ENCODE peak calls at places on chromosome 6, in six cellular contexts. One of them, this sample, is unnamed.

GRCh38 chr6:36098920-36099647 is 31.2 kb upstream of the MAPK13 start:
- DNase-seq in left ventricle myocardium inferior: no peak
- DNase-seq in neural progenitor cell: peak
- DNase-seq in activated B cell treated with CpG ODN at 0.5 μM for 24 hours: no peak
- DNase-seq in stimulated activated CD4-positive, alpha-beta T cell treated with anti-CD3 and anti-CD28 coated beads, Interleukin-2, amount 100 ng/mL, for 48 hours: no peak
- DNase-seq in stomach: no peak
- DNase-seq in this sample: peak

GRCh38 chr6:109221543-109222195 is 126.4 kb downstream of the CEP57L1 start:
- DNase-seq in left ventricle myocardium inferior: no peak
- DNase-seq in neural progenitor cell: no peak
- DNase-seq in activated B cell treated with CpG ODN at 0.5 μM for 24 hours: no peak
- DNase-seq in stimulated activated CD4-positive, alpha-beta T cell treated with anti-CD3 and anti-CD28 coated beads, Interleukin-2, amount 100 ng/mL, for 48 hours: no peak
- DNase-seq in stomach: no peak
- DNase-seq in this sample: no peak

GRCh38 chr6:168526841-168527281 is 85.9 kb downstream of the SMOC2 start:
- DNase-seq in left ventricle myocardium inferior: peak
- DNase-seq in neural progenitor cell: no peak
- DNase-seq in activated B cell treated with CpG ODN at 0.5 μM for 24 hours: no peak
- DNase-seq in stimulated activated CD4-positive, alpha-beta T cell treated with anti-CD3 and anti-CD28 coated beads, Interleukin-2, amount 100 ng/mL, for 48 hours: no peak
- DNase-seq in stomach: peak
- DNase-seq in this sample: no peak

GRCh38 chr6:3305216-3305565 is 46.4 kb downstream of the PSMG4 start:
- DNase-seq in left ventricle myocardium inferior: no peak
- DNase-seq in neural progenitor cell: no peak
- DNase-seq in activated B cell treated with CpG ODN at 0.5 μM for 24 hours: no peak
- DNase-seq in stimulated activated CD4-positive, alpha-beta T cell treated with anti-CD3 and anti-CD28 coated beads, Interleukin-2, amount 100 ng/mL, for 48 hours: no peak
- DNase-seq in stomach: no peak
- DNase-seq in this sample: no peak

GRCh38 chr6:99458319-99458718 is 33.2 kb upstream of the PNISR start:
- DNase-seq in left ventricle myocardium inferior: no peak
- DNase-seq in neural progenitor cell: peak
- DNase-seq in activated B cell treated with CpG ODN at 0.5 μM for 24 hours: no peak
- DNase-seq in stimulated activated CD4-positive, alpha-beta T cell treated with anti-CD3 and anti-CD28 coated beads, Interleukin-2, amount 100 ng/mL, for 48 hours: no peak
- DNase-seq in stomach: no peak
- DNase-seq in this sample: peak

GRCh38 chr6:88586371-88587157 is 376.9 kb downstream of the RNGTT start:
- DNase-seq in left ventricle myocardium inferior: no peak
- DNase-seq in neural progenitor cell: peak
- DNase-seq in activated B cell treated with CpG ODN at 0.5 μM for 24 hours: no peak
- DNase-seq in stimulated activated CD4-positive, alpha-beta T cell treated with anti-CD3 and anti-CD28 coated beads, Interleukin-2, amount 100 ng/mL, for 48 hours: no peak
- DNase-seq in stomach: no peak
- DNase-seq in this sample: peak

GRCh38 chr6:5726976-5727718 is 279.6 kb downstream of the NRN1 start:
- DNase-seq in left ventricle myocardium inferior: no peak
- DNase-seq in neural progenitor cell: no peak
- DNase-seq in activated B cell treated with CpG ODN at 0.5 μM for 24 hours: no peak
- DNase-seq in stimulated activated CD4-positive, alpha-beta T cell treated with anti-CD3 and anti-CD28 coated beads, Interleukin-2, amount 100 ng/mL, for 48 hours: no peak
- DNase-seq in stomach: no peak
- DNase-seq in this sample: no peak

GRCh38 chr6:21748343-21749063 is 155.0 kb downstream of the SOX4 start:
- DNase-seq in left ventricle myocardium inferior: no peak
- DNase-seq in neural progenitor cell: no peak
- DNase-seq in activated B cell treated with CpG ODN at 0.5 μM for 24 hours: no peak
- DNase-seq in stimulated activated CD4-positive, alpha-beta T cell treated with anti-CD3 and anti-CD28 coated beads, Interleukin-2, amount 100 ng/mL, for 48 hours: no peak
- DNase-seq in stomach: no peak
- DNase-seq in this sample: peak

GRCh38 chr6:52330470-52330869 is 31.5 kb upstream of the PAQR8 start:
- DNase-seq in left ventricle myocardium inferior: no peak
- DNase-seq in neural progenitor cell: no peak
- DNase-seq in activated B cell treated with CpG ODN at 0.5 μM for 24 hours: no peak
- DNase-seq in stimulated activated CD4-positive, alpha-beta T cell treated with anti-CD3 and anti-CD28 coated beads, Interleukin-2, amount 100 ng/mL, for 48 hours: no peak
- DNase-seq in stomach: peak
- DNase-seq in this sample: no peak

GRCh38 chr6:35026434-35027222 is 114.5 kb downstream of the TCP11 start:
- DNase-seq in left ventricle myocardium inferior: no peak
- DNase-seq in neural progenitor cell: no peak
- DNase-seq in activated B cell treated with CpG ODN at 0.5 μM for 24 hours: no peak
- DNase-seq in stimulated activated CD4-positive, alpha-beta T cell treated with anti-CD3 and anti-CD28 coated beads, Interleukin-2, amount 100 ng/mL, for 48 hours: no peak
- DNase-seq in stomach: no peak
- DNase-seq in this sample: no peak

GRCh38 chr6:22356362-22356940 is 59.6 kb upstream of the PRL start:
- DNase-seq in left ventricle myocardium inferior: no peak
- DNase-seq in neural progenitor cell: no peak
- DNase-seq in activated B cell treated with CpG ODN at 0.5 μM for 24 hours: no peak
- DNase-seq in stimulated activated CD4-positive, alpha-beta T cell treated with anti-CD3 and anti-CD28 coated beads, Interleukin-2, amount 100 ng/mL, for 48 hours: no peak
- DNase-seq in stomach: no peak
- DNase-seq in this sample: no peak

GRCh38 chr6:88492824-88493223 is 326.7 kb upstream of the CNR1 start:
- DNase-seq in left ventricle myocardium inferior: no peak
- DNase-seq in neural progenitor cell: peak
- DNase-seq in activated B cell treated with CpG ODN at 0.5 μM for 24 hours: no peak
- DNase-seq in stimulated activated CD4-positive, alpha-beta T cell treated with anti-CD3 and anti-CD28 coated beads, Interleukin-2, amount 100 ng/mL, for 48 hours: no peak
- DNase-seq in stomach: no peak
- DNase-seq in this sample: peak

GRCh38 chr6:87700729-87701675 is 1.0 kb downstream of the AKIRIN2 start:
- DNase-seq in left ventricle myocardium inferior: peak
- DNase-seq in neural progenitor cell: peak
- DNase-seq in activated B cell treated with CpG ODN at 0.5 μM for 24 hours: peak
- DNase-seq in stimulated activated CD4-positive, alpha-beta T cell treated with anti-CD3 and anti-CD28 coated beads, Interleukin-2, amount 100 ng/mL, for 48 hours: peak
- DNase-seq in stomach: no peak
- DNase-seq in this sample: peak

GRCh38 chr6:136751478-136751956 is 40.8 kb downstream of the MAP3K5 start:
- DNase-seq in left ventricle myocardium inferior: no peak
- DNase-seq in neural progenitor cell: no peak
- DNase-seq in activated B cell treated with CpG ODN at 0.5 μM for 24 hours: no peak
- DNase-seq in stimulated activated CD4-positive, alpha-beta T cell treated with anti-CD3 and anti-CD28 coated beads, Interleukin-2, amount 100 ng/mL, for 48 hours: no peak
- DNase-seq in stomach: no peak
- DNase-seq in this sample: no peak

GRCh38 chr6:47626782-47627181 is 71.6 kb upstream of the ADGRF4 start:
- DNase-seq in left ventricle myocardium inferior: no peak
- DNase-seq in neural progenitor cell: no peak
- DNase-seq in activated B cell treated with CpG ODN at 0.5 μM for 24 hours: no peak
- DNase-seq in stimulated activated CD4-positive, alpha-beta T cell treated with anti-CD3 and anti-CD28 coated beads, Interleukin-2, amount 100 ng/mL, for 48 hours: no peak
- DNase-seq in stomach: no peak
- DNase-seq in this sample: no peak

GRCh38 chr6:125170376-125170775 is 16.8 kb downstream of the TPD52L1 start:
- DNase-seq in left ventricle myocardium inferior: no peak
- DNase-seq in neural progenitor cell: no peak
- DNase-seq in activated B cell treated with CpG ODN at 0.5 μM for 24 hours: no peak
- DNase-seq in stimulated activated CD4-positive, alpha-beta T cell treated with anti-CD3 and anti-CD28 coated beads, Interleukin-2, amount 100 ng/mL, for 48 hours: no peak
- DNase-seq in stomach: no peak
- DNase-seq in this sample: no peak

GRCh38 chr6:134372603-134373281 is 54.8 kb upstream of the SGK1 start:
- DNase-seq in left ventricle myocardium inferior: peak
- DNase-seq in neural progenitor cell: no peak
- DNase-seq in activated B cell treated with CpG ODN at 0.5 μM for 24 hours: no peak
- DNase-seq in stimulated activated CD4-positive, alpha-beta T cell treated with anti-CD3 and anti-CD28 coated beads, Interleukin-2, amount 100 ng/mL, for 48 hours: no peak
- DNase-seq in stomach: peak
- DNase-seq in this sample: no peak

GRCh38 chr6:170265655-170266054 is 25.2 kb downstream of the DLL1 start:
- DNase-seq in left ventricle myocardium inferior: peak
- DNase-seq in neural progenitor cell: no peak
- DNase-seq in activated B cell treated with CpG ODN at 0.5 μM for 24 hours: no peak
- DNase-seq in stimulated activated CD4-positive, alpha-beta T cell treated with anti-CD3 and anti-CD28 coated beads, Interleukin-2, amount 100 ng/mL, for 48 hours: no peak
- DNase-seq in stomach: peak
- DNase-seq in this sample: no peak

GRCh38 chr6:134436950-134437349 is 119.0 kb upstream of the SGK1 start:
- DNase-seq in left ventricle myocardium inferior: no peak
- DNase-seq in neural progenitor cell: no peak
- DNase-seq in activated B cell treated with CpG ODN at 0.5 μM for 24 hours: no peak
- DNase-seq in stimulated activated CD4-positive, alpha-beta T cell treated with anti-CD3 and anti-CD28 coated beads, Interleukin-2, amount 100 ng/mL, for 48 hours: no peak
- DNase-seq in stomach: no peak
- DNase-seq in this sample: no peak

GRCh38 chr6:18245642-18246041 is 18.7 kb downstream of the DEK start:
- DNase-seq in left ventricle myocardium inferior: no peak
- DNase-seq in neural progenitor cell: no peak
- DNase-seq in activated B cell treated with CpG ODN at 0.5 μM for 24 hours: no peak
- DNase-seq in stimulated activated CD4-positive, alpha-beta T cell treated with anti-CD3 and anti-CD28 coated beads, Interleukin-2, amount 100 ng/mL, for 48 hours: no peak
- DNase-seq in stomach: no peak
- DNase-seq in this sample: no peak

GRCh38 chr6:48957781-48958180 is 505.3 kb downstream of the MMUT start:
- DNase-seq in left ventricle myocardium inferior: no peak
- DNase-seq in neural progenitor cell: no peak
- DNase-seq in activated B cell treated with CpG ODN at 0.5 μM for 24 hours: no peak
- DNase-seq in stimulated activated CD4-positive, alpha-beta T cell treated with anti-CD3 and anti-CD28 coated beads, Interleukin-2, amount 100 ng/mL, for 48 hours: no peak
- DNase-seq in stomach: no peak
- DNase-seq in this sample: no peak

GRCh38 chr6:110331383-110331782 is 26.8 kb downstream of the METTL24 start:
- DNase-seq in left ventricle myocardium inferior: no peak
- DNase-seq in neural progenitor cell: no peak
- DNase-seq in activated B cell treated with CpG ODN at 0.5 μM for 24 hours: no peak
- DNase-seq in stimulated activated CD4-positive, alpha-beta T cell treated with anti-CD3 and anti-CD28 coated beads, Interleukin-2, amount 100 ng/mL, for 48 hours: no peak
- DNase-seq in stomach: no peak
- DNase-seq in this sample: no peak

GRCh38 chr6:53673138-53673801 is 7.7 kb upstream of the KLHL31 start:
- DNase-seq in left ventricle myocardium inferior: no peak
- DNase-seq in neural progenitor cell: no peak
- DNase-seq in activated B cell treated with CpG ODN at 0.5 μM for 24 hours: no peak
- DNase-seq in stimulated activated CD4-positive, alpha-beta T cell treated with anti-CD3 and anti-CD28 coated beads, Interleukin-2, amount 100 ng/mL, for 48 hours: no peak
- DNase-seq in stomach: no peak
- DNase-seq in this sample: no peak

GRCh38 chr6:141969201-141969600 is 163.5 kb upstream of the GJE1 start:
- DNase-seq in left ventricle myocardium inferior: no peak
- DNase-seq in neural progenitor cell: no peak
- DNase-seq in activated B cell treated with CpG ODN at 0.5 μM for 24 hours: no peak
- DNase-seq in stimulated activated CD4-positive, alpha-beta T cell treated with anti-CD3 and anti-CD28 coated beads, Interleukin-2, amount 100 ng/mL, for 48 hours: no peak
- DNase-seq in stomach: no peak
- DNase-seq in this sample: no peak

GRCh38 chr6:126812651-126813050 is 305.8 kb upstream of the RSPO3 start:
- DNase-seq in left ventricle myocardium inferior: no peak
- DNase-seq in neural progenitor cell: peak
- DNase-seq in activated B cell treated with CpG ODN at 0.5 μM for 24 hours: no peak
- DNase-seq in stimulated activated CD4-positive, alpha-beta T cell treated with anti-CD3 and anti-CD28 coated beads, Interleukin-2, amount 100 ng/mL, for 48 hours: no peak
- DNase-seq in stomach: no peak
- DNase-seq in this sample: peak

GRCh38 chr6:1771324-1771723 is 161.6 kb downstream of the FOXC1 start:
- DNase-seq in left ventricle myocardium inferior: no peak
- DNase-seq in neural progenitor cell: no peak
- DNase-seq in activated B cell treated with CpG ODN at 0.5 μM for 24 hours: no peak
- DNase-seq in stimulated activated CD4-positive, alpha-beta T cell treated with anti-CD3 and anti-CD28 coated beads, Interleukin-2, amount 100 ng/mL, for 48 hours: peak
- DNase-seq in stomach: no peak
- DNase-seq in this sample: no peak

GRCh38 chr6:5667737-5668136 is 339.0 kb downstream of the NRN1 start:
- DNase-seq in left ventricle myocardium inferior: no peak
- DNase-seq in neural progenitor cell: no peak
- DNase-seq in activated B cell treated with CpG ODN at 0.5 μM for 24 hours: no peak
- DNase-seq in stimulated activated CD4-positive, alpha-beta T cell treated with anti-CD3 and anti-CD28 coated beads, Interleukin-2, amount 100 ng/mL, for 48 hours: no peak
- DNase-seq in stomach: no peak
- DNase-seq in this sample: no peak

GRCh38 chr6:108888052-108888451 is 39.8 kb downstream of the ARMC2 start:
- DNase-seq in left ventricle myocardium inferior: no peak
- DNase-seq in neural progenitor cell: no peak
- DNase-seq in activated B cell treated with CpG ODN at 0.5 μM for 24 hours: no peak
- DNase-seq in stimulated activated CD4-positive, alpha-beta T cell treated with anti-CD3 and anti-CD28 coated beads, Interleukin-2, amount 100 ng/mL, for 48 hours: no peak
- DNase-seq in stomach: no peak
- DNase-seq in this sample: no peak

GRCh38 chr6:169962604-169963469 is 211.4 kb downstream of the ERMARD start:
- DNase-seq in left ventricle myocardium inferior: no peak
- DNase-seq in neural progenitor cell: no peak
- DNase-seq in activated B cell treated with CpG ODN at 0.5 μM for 24 hours: peak
- DNase-seq in stimulated activated CD4-positive, alpha-beta T cell treated with anti-CD3 and anti-CD28 coated beads, Interleukin-2, amount 100 ng/mL, for 48 hours: no peak
- DNase-seq in stomach: peak
- DNase-seq in this sample: no peak

GRCh38 chr6:17107768-17108325 is 6.0 kb downstream of the STMND1 start:
- DNase-seq in left ventricle myocardium inferior: no peak
- DNase-seq in neural progenitor cell: no peak
- DNase-seq in activated B cell treated with CpG ODN at 0.5 μM for 24 hours: no peak
- DNase-seq in stimulated activated CD4-positive, alpha-beta T cell treated with anti-CD3 and anti-CD28 coated beads, Interleukin-2, amount 100 ng/mL, for 48 hours: no peak
- DNase-seq in stomach: no peak
- DNase-seq in this sample: no peak

GRCh38 chr6:157535354-157536217 is 154.6 kb downstream of the ZDHHC14 start:
- DNase-seq in left ventricle myocardium inferior: no peak
- DNase-seq in neural progenitor cell: no peak
- DNase-seq in activated B cell treated with CpG ODN at 0.5 μM for 24 hours: no peak
- DNase-seq in stimulated activated CD4-positive, alpha-beta T cell treated with anti-CD3 and anti-CD28 coated beads, Interleukin-2, amount 100 ng/mL, for 48 hours: no peak
- DNase-seq in stomach: no peak
- DNase-seq in this sample: no peak

GRCh38 chr6:27720607-27721580 is 191.3 kb downstream of the OR2B2 start:
- DNase-seq in left ventricle myocardium inferior: no peak
- DNase-seq in neural progenitor cell: peak
- DNase-seq in activated B cell treated with CpG ODN at 0.5 μM for 24 hours: no peak
- DNase-seq in stimulated activated CD4-positive, alpha-beta T cell treated with anti-CD3 and anti-CD28 coated beads, Interleukin-2, amount 100 ng/mL, for 48 hours: peak
- DNase-seq in stomach: no peak
- DNase-seq in this sample: peak

GRCh38 chr6:156557269-156557885 is 219.8 kb upstream of the ARID1B start:
- DNase-seq in left ventricle myocardium inferior: peak
- DNase-seq in neural progenitor cell: peak
- DNase-seq in activated B cell treated with CpG ODN at 0.5 μM for 24 hours: no peak
- DNase-seq in stimulated activated CD4-positive, alpha-beta T cell treated with anti-CD3 and anti-CD28 coated beads, Interleukin-2, amount 100 ng/mL, for 48 hours: no peak
- DNase-seq in stomach: peak
- DNase-seq in this sample: peak

GRCh38 chr6:37741757-37742400 is 44.2 kb upstream of the MDGA1 start:
- DNase-seq in left ventricle myocardium inferior: peak
- DNase-seq in neural progenitor cell: peak
- DNase-seq in activated B cell treated with CpG ODN at 0.5 μM for 24 hours: no peak
- DNase-seq in stimulated activated CD4-positive, alpha-beta T cell treated with anti-CD3 and anti-CD28 coated beads, Interleukin-2, amount 100 ng/mL, for 48 hours: no peak
- DNase-seq in stomach: peak
- DNase-seq in this sample: peak